ENCODE peak calls at places on chromosomes 12 and 14, in eight cellular contexts. J is fibroblast of lung, O is neuronal stem cell, A is A549, Z is astrocyte, W is keratinocyte, T is GM12878, Q is H9. P is an unnamed sample.

GRCh38 chr14:70754989-70755388 is 54.3 kb downstream of the MAP3K9 start:
- DNase-seq in A (peak), T (no peak), W (peak), Z (peak), Q (peak), O (no peak), J (peak), P (no peak)

GRCh38 chr14:92173668-92174067 is 51.9 kb downstream of the CPSF2 start:
- DNase-seq in W (no peak), Z (peak), A (no peak), J (peak), O (no peak), T (no peak), Q (no peak), P (peak)

GRCh38 chr14:59303216-59303615 is 114.7 kb downstream of the DAAM1 start:
- DNase-seq in J (peak), T (no peak), W (peak), O (no peak), A (no peak), Z (peak), Q (no peak), P (no peak)

GRCh38 chr14:67537736-67538135 is 4.6 kb downstream of the PLEKHH1 start:
- DNase-seq in W (no peak), A (no peak), Z (no peak), O (no peak), Q (no peak), J (no peak), T (no peak), P (no peak)

GRCh38 chr12:130401703-130402102 is 64.0 kb downstream of the PIWIL1 start:
- DNase-seq in J (no peak), Z (no peak), Q (no peak), W (no peak), T (no peak), O (peak), A (peak), P (no peak)

GRCh38 chr14:72665259-72665658 is 228.6 kb downstream of the DPF3 start:
- DNase-seq in Z (peak), W (peak), Q (no peak), T (no peak), A (peak), O (no peak), J (peak), P (peak)

GRCh38 chr14:52077261-52077984 is 8.6 kb upstream of the NID2 start:
- DNase-seq in Q (no peak), T (no peak), Z (peak), W (no peak), A (no peak), J (peak), O (no peak), P (peak)

GRCh38 chr14:75295491-75296338 is 17.1 kb downstream of the FOS start:
- DNase-seq in W (no peak), A (peak), O (peak), T (no peak), J (peak), Q (peak), Z (peak), P (peak)

GRCh38 chr12:116601524-116601923 is 42.3 kb downstream of the MAP1LC3B2 start:
- DNase-seq in J (peak), A (no peak), W (peak), T (no peak), O (no peak), Z (peak), Q (no peak), P (peak)

GRCh38 chr12:64666054-64666914 is 56.0 kb downstream of the RASSF3 start:
- DNase-seq in A (no peak), O (no peak), Q (no peak), Z (peak), J (peak), T (no peak), W (no peak), P (peak)

GRCh38 chr12:116806845-116807440 is 68.8 kb downstream of the RNFT2 start:
- DNase-seq in J (no peak), T (no peak), W (no peak), A (no peak), Z (no peak), O (no peak), Q (no peak), P (no peak)

GRCh38 chr12:91142184-91142583 is 30.9 kb upstream of the LUM start:
- DNase-seq in Z (peak), A (no peak), J (peak), W (no peak), Q (no peak), T (no peak), O (no peak), P (peak)

GRCh38 chr12:124916370-124917134 is 2.1 kb upstream of the UBC start:
- DNase-seq in J (peak), Z (peak), W (no peak), T (no peak), O (no peak), A (peak), Q (no peak), P (peak)

GRCh38 chr12:100716949-100717732 is 77.4 kb upstream of the ANO4 start:
- DNase-seq in T (no peak), Z (peak), O (peak), A (no peak), Q (peak), J (peak), W (no peak), P (peak)

GRCh38 chr14:35285991-35286564 is 6.1 kb upstream of the PSMA6 start:
- DNase-seq in W (no peak), J (no peak), T (no peak), O (no peak), Q (no peak), A (no peak), Z (no peak), P (no peak)

GRCh38 chr12:95303476-95303875 is 85.9 kb downstream of the VEZT start:
- DNase-seq in J (peak), Z (peak), Q (no peak), W (no peak), A (no peak), O (no peak), T (no peak), P (no peak)

GRCh38 chr12:16130359-16130758 is 147.1 kb downstream of the SLC15A5 start:
- DNase-seq in Q (no peak), A (no peak), O (no peak), Z (no peak), J (no peak), T (no peak), W (no peak), P (no peak)

GRCh38 chr12:109624467-109624866 is 50.9 kb downstream of the MVK start:
- DNase-seq in Q (no peak), Z (no peak), W (no peak), J (no peak), O (no peak), T (no peak), A (no peak), P (no peak)

GRCh38 chr14:40004871-40005503 is 572.8 kb upstream of the FBXO33 start:
- DNase-seq in Z (no peak), Q (no peak), J (no peak), W (no peak), A (no peak), O (no peak), T (no peak), P (no peak)

GRCh38 chr12:23949212-23950010 is at the start of gene SOX5:
- DNase-seq in Q (peak), A (peak), W (no peak), T (no peak), J (peak), Z (peak), O (peak), P (peak)

GRCh38 chr14:69483765-69484443 is 624 bp upstream of the PLEKHD1 start:
- DNase-seq in O (peak), Z (peak), W (no peak), A (peak), Q (peak), T (no peak), J (peak), P (peak)

GRCh38 chr14:67576216-67576615 is 23.9 kb downstream of the PIGH start:
- DNase-seq in T (no peak), W (no peak), Q (no peak), Z (no peak), A (no peak), O (no peak), J (no peak), P (no peak)

GRCh38 chr12:58176296-58176869 is 235.0 kb downstream of the ATP23 start:
- DNase-seq in T (no peak), A (peak), W (no peak), Q (peak), O (peak), Z (peak), J (no peak), P (peak)

GRCh38 chr14:72546359-72547035 is 347.4 kb downstream of the DPF3 start:
- DNase-seq in Q (no peak), J (no peak), W (no peak), T (no peak), O (no peak), A (no peak), Z (no peak), P (no peak)

GRCh38 chr14:61281186-61281676 is at the start of gene TMEM30B:
- DNase-seq in Z (no peak), O (no peak), T (no peak), Q (peak), J (no peak), A (no peak), W (peak), P (no peak)

GRCh38 chr14:23660290-23661226 is 24.4 kb downstream of the DHRS2 start:
- DNase-seq in O (no peak), Q (peak), W (no peak), J (no peak), T (no peak), A (no peak), Z (no peak), P (no peak)

GRCh38 chr12:66354291-66354690 is 52.0 kb downstream of the HELB start:
- DNase-seq in O (no peak), W (no peak), Q (no peak), J (peak), T (no peak), Z (peak), A (no peak), P (no peak)
- H3K4me2 ChIP-seq in O (no peak), W (no peak), Q (no peak), J (no peak), T (no peak), Z (no peak), A (no peak), P (no peak)

GRCh38 chr12:68137278-68137930 is 22.1 kb downstream of the IFNG start:
- DNase-seq in A (no peak), O (no peak), J (no peak), T (no peak), W (no peak), Z (no peak), Q (no peak), P (no peak)
- H3K4me2 ChIP-seq in A (no peak), O (no peak), J (no peak), T (no peak), W (no peak), Z (no peak), Q (no peak), P (no peak)

GRCh38 chr14:64654072-64654899 is 49.9 kb upstream of the PLEKHG3 start:
- DNase-seq in Z (peak), T (peak), O (no peak), Q (no peak), J (peak), W (no peak), A (peak), P (peak)
- H3K4me2 ChIP-seq in Z (peak), T (peak), O (no peak), Q (no peak), J (peak), W (peak), A (peak), P (no peak)

DNA sequence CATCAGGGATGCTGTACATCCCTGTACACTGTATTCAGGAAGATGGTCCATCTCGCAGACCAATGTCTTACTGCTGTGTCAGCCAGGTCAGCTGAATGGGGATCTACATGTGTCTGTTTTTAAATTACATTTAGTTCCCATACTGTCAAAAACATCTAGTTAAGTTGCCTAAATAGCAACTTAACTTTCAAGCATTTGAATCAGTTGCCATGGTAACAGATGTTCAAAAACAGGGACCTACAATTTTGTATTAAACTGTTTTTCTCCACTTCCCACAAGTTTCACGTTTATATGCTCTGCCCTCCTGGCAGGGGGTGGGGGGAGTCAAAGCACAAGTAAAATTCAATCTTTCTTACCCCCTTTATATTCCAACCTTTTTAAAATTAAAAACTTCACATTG is 38.3 kb downstream of the C12orf42 start:
- DNase-seq in T (no peak), O (no peak), A (no peak), J (no peak), Z (no peak), W (no peak), Q (no peak), P (no peak)
- H3K4me2 ChIP-seq in T (no peak), O (no peak), A (no peak), J (no peak), Z (no peak), W (no peak), Q (no peak), P (no peak)

P was measured in mesenchymal stem cell.